ENCODE peak calls at places on chromosomes 7 and 10, in nine cellular contexts. One of them, this sample, is unnamed.

GRCh38 chr7:80098795-80099194 is 35.8 kb upstream of the GNAI1 start:
- DNase-seq in PC-3: no peak
- DNase-seq in suprapubic skin: no peak
- DNase-seq in sigmoid colon: no peak
- DNase-seq in right cardiac atrium: no peak
- DNase-seq in heart right ventricle: no peak
- DNase-seq in esophagus muscularis mucosa: no peak
- DNase-seq in cardiac muscle cell: no peak
- DNase-seq in GM23248: no peak
- DNase-seq in this sample: no peak

GRCh38 chr10:132309879-132310591 is 2.3 kb upstream of the STK32C start:
- DNase-seq in suprapubic skin: peak; percentile 61
- DNase-seq in right cardiac atrium: no peak
- DNase-seq in sigmoid colon: peak; percentile 57
- DNase-seq in PC-3: no peak
- DNase-seq in esophagus muscularis mucosa: no peak
- DNase-seq in GM23248: no peak
- DNase-seq in cardiac muscle cell: no peak
- DNase-seq in heart right ventricle: no peak
- DNase-seq in this sample: no peak

GRCh38 chr10:29428486-29428885 is 139.6 kb downstream of the LYZL1 start:
- DNase-seq in GM23248: no peak
- DNase-seq in PC-3: no peak
- DNase-seq in heart right ventricle: no peak
- DNase-seq in suprapubic skin: no peak
- DNase-seq in cardiac muscle cell: no peak
- DNase-seq in right cardiac atrium: no peak
- DNase-seq in esophagus muscularis mucosa: no peak
- DNase-seq in sigmoid colon: no peak
- DNase-seq in this sample: no peak

GRCh38 chr7:139797607-139798006 is 19.8 kb upstream of the HIPK2 start:
- DNase-seq in cardiac muscle cell: no peak
- DNase-seq in heart right ventricle: no peak
- DNase-seq in GM23248: no peak
- DNase-seq in suprapubic skin: no peak
- DNase-seq in sigmoid colon: no peak
- DNase-seq in PC-3: no peak
- DNase-seq in right cardiac atrium: no peak
- DNase-seq in esophagus muscularis mucosa: no peak
- DNase-seq in this sample: no peak

GRCh38 chr10:97843296-97843671 is 6.4 kb upstream of the GOLGA7B start:
- DNase-seq in heart right ventricle: no peak
- DNase-seq in suprapubic skin: no peak
- DNase-seq in right cardiac atrium: no peak
- DNase-seq in esophagus muscularis mucosa: no peak
- DNase-seq in sigmoid colon: no peak
- DNase-seq in cardiac muscle cell: no peak
- DNase-seq in GM23248: peak; percentile 10
- DNase-seq in PC-3: peak; percentile 11
- DNase-seq in this sample: no peak

GRCh38 chr7:94975316-94975715 is 67.9 kb downstream of the PPP1R9A start:
- DNase-seq in heart right ventricle: no peak
- DNase-seq in sigmoid colon: no peak
- DNase-seq in PC-3: peak; percentile 71
- DNase-seq in suprapubic skin: no peak
- DNase-seq in GM23248: peak; percentile 30
- DNase-seq in right cardiac atrium: no peak
- DNase-seq in cardiac muscle cell: peak; percentile 44
- DNase-seq in esophagus muscularis mucosa: no peak
- DNase-seq in this sample: no peak

GRCh38 chr7:149282331-149282655 is 20.3 kb downstream of the ZNF783 start:
- DNase-seq in right cardiac atrium: no peak
- DNase-seq in heart right ventricle: no peak
- DNase-seq in suprapubic skin: no peak
- DNase-seq in cardiac muscle cell: no peak
- DNase-seq in PC-3: no peak
- DNase-seq in GM23248: no peak
- DNase-seq in esophagus muscularis mucosa: no peak
- DNase-seq in sigmoid colon: no peak
- DNase-seq in this sample: no peak

GRCh38 chr7:105935250-105935649 is 27.8 kb upstream of the CDHR3 start:
- DNase-seq in heart right ventricle: no peak
- DNase-seq in right cardiac atrium: no peak
- DNase-seq in GM23248: no peak
- DNase-seq in suprapubic skin: no peak
- DNase-seq in esophagus muscularis mucosa: no peak
- DNase-seq in sigmoid colon: no peak
- DNase-seq in PC-3: peak; percentile 19
- DNase-seq in cardiac muscle cell: no peak
- DNase-seq in this sample: no peak

GRCh38 chr7:7923818-7924217 is 44.8 kb upstream of the GLCCI1 start:
- DNase-seq in heart right ventricle: no peak
- DNase-seq in sigmoid colon: no peak
- DNase-seq in GM23248: no peak
- DNase-seq in PC-3: no peak
- DNase-seq in esophagus muscularis mucosa: no peak
- DNase-seq in cardiac muscle cell: no peak
- DNase-seq in right cardiac atrium: no peak
- DNase-seq in suprapubic skin: no peak
- DNase-seq in this sample: no peak

DNA sequence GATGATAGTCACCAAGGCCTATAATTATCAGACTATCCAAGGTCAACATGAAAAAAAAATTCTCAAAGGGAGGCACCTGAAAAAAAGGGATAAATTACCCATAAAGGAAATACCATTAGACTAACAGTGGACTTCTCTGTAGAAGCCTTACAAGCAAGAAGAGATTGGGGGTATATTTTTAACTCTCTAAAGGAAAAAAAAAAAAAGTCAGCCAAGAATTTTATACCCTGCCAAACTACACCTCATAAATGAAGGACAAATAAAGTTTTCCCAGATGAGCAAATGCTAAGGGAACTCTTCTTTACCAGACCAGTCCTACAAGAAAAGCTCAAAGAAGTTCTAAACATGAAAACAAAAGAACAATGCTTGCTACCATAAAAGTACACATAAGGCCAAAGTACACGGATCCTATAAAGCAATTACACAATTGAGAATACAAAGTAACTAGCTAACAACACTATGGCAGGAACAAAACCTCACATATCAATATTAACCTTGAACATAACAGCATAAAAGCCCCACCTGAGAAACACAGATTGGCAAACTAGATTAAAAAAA is 263.1 kb downstream of the RNLS start:
- DNase-seq in sigmoid colon: no peak
- DNase-seq in suprapubic skin: no peak
- DNase-seq in heart right ventricle: no peak
- DNase-seq in GM23248: no peak
- DNase-seq in PC-3: no peak
- DNase-seq in cardiac muscle cell: no peak
- DNase-seq in esophagus muscularis mucosa: no peak
- DNase-seq in right cardiac atrium: no peak
- DNase-seq in this sample: no peak
- H3K9me3 ChIP-seq in sigmoid colon: no peaks in the 10 kb centered on the region
- H3K9me3 ChIP-seq in suprapubic skin: peaks cover 17% of the 10 kb centered on the region
- H3K9me3 ChIP-seq in heart right ventricle: peaks cover 36% of the 10 kb centered on the region
- H3K9me3 ChIP-seq in GM23248: no peaks in the 10 kb centered on the region
- H3K9me3 ChIP-seq in PC-3: no peaks in the 10 kb centered on the region
- H3K9me3 ChIP-seq in cardiac muscle cell: no peaks in the 10 kb centered on the region
- H3K9me3 ChIP-seq in esophagus muscularis mucosa: peaks cover 14% of the 10 kb centered on the region
- H3K9me3 ChIP-seq in right cardiac atrium: no peaks in the 10 kb centered on the region
- H3K9me3 ChIP-seq in this sample: no peaks in the 10 kb centered on the region

GRCh38 chr10:24762966-24763623 is 39.4 kb upstream of the ARHGAP21 start:
- DNase-seq in esophagus muscularis mucosa: no peak
- DNase-seq in cardiac muscle cell: peak; percentile 66
- DNase-seq in PC-3: peak; percentile 4
- DNase-seq in suprapubic skin: no peak
- DNase-seq in sigmoid colon: no peak
- DNase-seq in GM23248: peak; percentile 40
- DNase-seq in right cardiac atrium: no peak
- DNase-seq in heart right ventricle: no peak
- DNase-seq in this sample: no peak
- H3K9me3 ChIP-seq in esophagus muscularis mucosa: no peaks in the 10 kb centered on the region
- H3K9me3 ChIP-seq in cardiac muscle cell: no peaks in the 10 kb centered on the region
- H3K9me3 ChIP-seq in PC-3: no peaks in the 10 kb centered on the region
- H3K9me3 ChIP-seq in suprapubic skin: no peaks in the 10 kb centered on the region
- H3K9me3 ChIP-seq in sigmoid colon: no peaks in the 10 kb centered on the region
- H3K9me3 ChIP-seq in GM23248: no peaks in the 10 kb centered on the region
- H3K9me3 ChIP-seq in right cardiac atrium: no peaks in the 10 kb centered on the region
- H3K9me3 ChIP-seq in heart right ventricle: no peaks in the 10 kb centered on the region
- H3K9me3 ChIP-seq in this sample: no peaks in the 10 kb centered on the region

DNA sequence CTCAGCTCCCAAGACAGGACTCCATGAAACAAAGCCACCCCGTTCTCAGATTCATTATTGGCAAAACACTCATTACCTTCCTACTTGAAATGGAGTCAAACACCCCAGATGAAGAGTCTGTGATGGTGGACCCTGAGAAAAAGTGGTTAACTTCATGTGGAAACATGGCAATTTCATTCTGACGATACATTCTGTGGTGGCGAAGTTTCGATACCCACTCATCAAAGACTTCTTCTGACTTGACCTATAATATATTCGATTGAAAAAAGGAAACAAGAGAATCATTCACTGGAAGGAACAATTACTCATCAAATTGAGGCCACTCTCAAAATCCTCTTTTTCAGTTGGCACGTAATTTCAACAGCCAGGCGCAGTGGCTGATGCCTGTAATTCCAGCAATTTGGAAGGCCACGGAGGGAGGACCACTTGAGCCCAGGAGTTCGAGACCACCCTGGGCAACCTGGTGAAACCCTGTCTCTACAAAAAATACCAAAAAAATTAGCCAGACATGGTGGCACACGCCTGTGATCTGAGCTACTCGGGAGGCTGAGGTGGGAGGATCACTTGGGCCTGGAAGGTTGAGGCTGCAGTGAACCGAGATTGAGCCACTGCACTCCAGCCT is 108.8 kb upstream of the GSDME start:
- DNase-seq in GM23248: no peak
- DNase-seq in sigmoid colon: no peak
- DNase-seq in esophagus muscularis mucosa: no peak
- DNase-seq in PC-3: no peak
- DNase-seq in suprapubic skin: no peak
- DNase-seq in cardiac muscle cell: no peak
- DNase-seq in heart right ventricle: no peak
- DNase-seq in right cardiac atrium: no peak
- DNase-seq in this sample: no peak
- H3K9me3 ChIP-seq in GM23248: no peaks in the 10 kb centered on the region
- H3K9me3 ChIP-seq in sigmoid colon: no peaks in the 10 kb centered on the region
- H3K9me3 ChIP-seq in esophagus muscularis mucosa: no peaks in the 10 kb centered on the region
- H3K9me3 ChIP-seq in PC-3: no peaks in the 10 kb centered on the region
- H3K9me3 ChIP-seq in suprapubic skin: no peaks in the 10 kb centered on the region
- H3K9me3 ChIP-seq in cardiac muscle cell: no peaks in the 10 kb centered on the region
- H3K9me3 ChIP-seq in heart right ventricle: no peaks in the 10 kb centered on the region
- H3K9me3 ChIP-seq in right cardiac atrium: no peaks in the 10 kb centered on the region
- H3K9me3 ChIP-seq in this sample: no peaks in the 10 kb centered on the region

GRCh38 chr7:52799817-52800216 is 235.6 kb upstream of the POM121L12 start:
- DNase-seq in suprapubic skin: no peak
- DNase-seq in cardiac muscle cell: no peak
- DNase-seq in right cardiac atrium: no peak
- DNase-seq in sigmoid colon: no peak
- DNase-seq in GM23248: no peak
- DNase-seq in esophagus muscularis mucosa: no peak
- DNase-seq in PC-3: no peak
- DNase-seq in heart right ventricle: no peak
- DNase-seq in this sample: no peak

DNA sequence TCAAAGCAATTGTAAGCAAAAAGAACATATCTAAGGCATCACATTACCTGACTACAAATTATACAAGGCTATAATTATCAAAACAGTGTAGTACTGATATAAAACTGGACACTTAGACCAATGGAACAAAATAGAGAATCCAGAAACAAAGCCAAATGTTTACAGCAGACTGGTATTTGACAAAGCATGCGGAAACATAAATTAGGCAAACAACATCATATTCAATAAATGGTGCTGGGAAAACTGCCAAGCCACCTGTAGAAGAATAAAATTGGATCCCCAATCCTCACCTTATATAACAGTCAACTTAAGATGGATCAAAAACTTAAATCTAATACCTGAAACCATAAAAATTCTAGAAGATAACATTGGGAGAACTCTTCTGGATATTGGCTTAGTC is 240.8 kb upstream of the POM121L12 start:
- DNase-seq in right cardiac atrium: no peak
- DNase-seq in PC-3: no peak
- DNase-seq in heart right ventricle: no peak
- DNase-seq in GM23248: no peak
- DNase-seq in esophagus muscularis mucosa: no peak
- DNase-seq in sigmoid colon: no peak
- DNase-seq in suprapubic skin: no peak
- DNase-seq in cardiac muscle cell: no peak
- DNase-seq in this sample: no peak
- H3K9me3 ChIP-seq in right cardiac atrium: no peaks in the 10 kb centered on the region
- H3K9me3 ChIP-seq in PC-3: peaks cover 6% of the 10 kb centered on the region
- H3K9me3 ChIP-seq in heart right ventricle: no peaks in the 10 kb centered on the region
- H3K9me3 ChIP-seq in GM23248: no peaks in the 10 kb centered on the region
- H3K9me3 ChIP-seq in esophagus muscularis mucosa: no peaks in the 10 kb centered on the region
- H3K9me3 ChIP-seq in sigmoid colon: no peaks in the 10 kb centered on the region
- H3K9me3 ChIP-seq in suprapubic skin: no peaks in the 10 kb centered on the region
- H3K9me3 ChIP-seq in cardiac muscle cell: no peaks in the 10 kb centered on the region
- H3K9me3 ChIP-seq in this sample: no peaks in the 10 kb centered on the region